ENCODE peak calls at places on chromosome 4, in nine cellular contexts. F, I, K, A, P, U, Y, C and Z are unnamed samples.
A peak's percentile ranks its signal among the peaks of the same experiment; 100 is the strongest.

GRCh38 chr4:81635747-81636146 is 164.0 kb upstream of the RASGEF1B start:
- DNase-seq in P (no peak), Y (peak; percentile 78), F (peak; percentile 80), K (no peak), A (no peak), C (no peak), I (peak; percentile 79), U (no peak), Z (no peak)

GRCh38 chr4:185872747-185873380 is 60.9 kb upstream of the SORBS2 start:
- DNase-seq in U (no peak), I (no peak), A (no peak), K (no peak), Y (no peak), C (no peak), F (no peak), P (no peak), Z (no peak)

GRCh38 chr4:150209140-150209829 is 131.0 kb downstream of the DCLK2 start:
- DNase-seq in K (no peak), I (peak; percentile 64), A (peak; percentile 58), U (peak; percentile 69), C (peak; percentile 60), P (peak; percentile 78), Y (no peak), F (peak; percentile 69), Z (no peak)

GRCh38 chr4:124804584-124804983 is 92.1 kb upstream of the ANKRD50 start:
- DNase-seq in Y (no peak), A (no peak), P (no peak), C (no peak), U (no peak), I (no peak), F (no peak), K (no peak), Z (no peak)

GRCh38 chr4:98932539-98932938 is 3.6 kb upstream of the EIF4E start:
- DNase-seq in P (no peak), U (no peak), K (no peak), Y (no peak), I (no peak), F (no peak), A (no peak), C (no peak), Z (no peak)

GRCh38 chr4:92303621-92304027 is at the start of gene GRID2:
- DNase-seq in K (no peak), Y (no peak), A (peak; percentile 75), C (peak; percentile 20), P (peak; percentile 46), U (no peak), F (no peak), I (no peak), Z (no peak)

GRCh38 chr4:185950891-185951290 is 118.1 kb upstream of the TLR3 start:
- DNase-seq in K (no peak), P (no peak), I (no peak), U (no peak), F (no peak), Y (no peak), C (no peak), A (no peak), Z (no peak)

GRCh38 chr4:89316931-89317366 is 9.3 kb upstream of the GPRIN3 start:
- DNase-seq in K (no peak), Y (no peak), I (no peak), F (no peak), A (no peak), P (no peak), U (peak; percentile 34), C (no peak), Z (no peak)

GRCh38 chr4:136831553-136831952 is 700.7 kb downstream of the PCDH18 start:
- DNase-seq in K (no peak), F (no peak), P (no peak), Y (no peak), A (no peak), C (no peak), U (peak; percentile 4), I (no peak), Z (no peak)

GRCh38 chr4:139455187-139455586 is 1.3 kb downstream of the RAB33B start:
- DNase-seq in Y (no peak), I (no peak), A (no peak), U (no peak), C (no peak), F (peak; percentile 11), K (no peak), P (no peak), Z (no peak)
- H3K27ac ChIP-seq in Y (no peak overlapping the region), I (peak overlapping the region; percentile 97), A (no peak overlapping the region), U (peak overlapping the region; percentile 99), C (peak overlapping the region; percentile 94), F (peak overlapping the region; percentile 93), K (peak overlapping the region; percentile 79), P (no peak overlapping the region), Z (no peak overlapping the region)

GRCh38 chr4:2857349-2857927 is 13.8 kb downstream of the ADD1 start:
- DNase-seq in P (no peak), F (no peak), U (no peak), K (no peak), I (no peak), Y (no peak), C (no peak), A (no peak), Z (no peak)

GRCh38 chr4:2858451-2859217 is 15.0 kb downstream of the ADD1 start:
- DNase-seq in K (no peak), Y (no peak), P (no peak), C (no peak), I (no peak), U (no peak), A (no peak), F (peak; percentile 46), Z (no peak)

GRCh38 chr4:2856266-2856665 is 12.6 kb downstream of the ADD1 start:
- DNase-seq in K (no peak), U (no peak), F (no peak), C (no peak), A (no peak), P (no peak), Y (no peak), I (no peak), Z (no peak)

GRCh38 chr4:2852481-2852881 is 8.8 kb downstream of the ADD1 start:
- DNase-seq in C (peak; percentile 70), P (no peak), Y (no peak), I (peak; percentile 51), U (no peak), K (no peak), A (no peak), F (peak; percentile 67), Z (no peak)

GRCh38 chr4:2855584-2855983 is 11.9 kb downstream of the ADD1 start:
- DNase-seq in P (no peak), A (no peak), K (no peak), F (no peak), I (no peak), Y (no peak), U (no peak), C (no peak), Z (no peak)
- H3K4me1 ChIP-seq in P (peaks cover 20% of the 10 kb centered on the region), A (peaks cover 12% of the 10 kb centered on the region), K (peaks cover 48% of the 10 kb centered on the region), F (peaks cover 34% of the 10 kb centered on the region), I (peaks cover 92% of the 10 kb centered on the region), Y (peaks cover 5% of the 10 kb centered on the region), U (peaks cover 9% of the 10 kb centered on the region), C (peaks cover 20% of the 10 kb centered on the region), Z (peaks cover 1% of the 10 kb centered on the region)

DNA sequence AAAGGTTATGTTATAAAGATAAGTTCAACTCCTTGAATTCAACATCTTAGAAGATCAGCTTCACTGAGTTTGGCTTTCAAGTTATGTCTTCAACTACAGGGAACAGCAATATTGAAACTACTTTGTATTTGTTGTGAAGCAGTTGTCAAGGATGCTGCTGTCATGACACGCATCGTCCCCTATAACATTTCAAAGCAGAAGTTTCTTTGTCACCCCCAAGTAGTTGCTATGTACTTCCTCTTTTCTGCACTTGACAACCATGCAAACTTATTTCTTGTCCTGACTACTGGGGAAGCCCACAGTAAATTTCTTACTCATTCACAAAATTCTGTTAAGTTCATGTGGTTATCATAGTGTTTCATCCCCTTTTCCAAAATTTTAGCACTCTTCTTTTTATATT is 14.3 kb downstream of the ANTXR2 start:
- DNase-seq in K (no peak), A (no peak), U (no peak), I (no peak), P (no peak), C (no peak), F (no peak), Y (no peak), Z (no peak)
- H3K4me3 ChIP-seq in K (no peak overlapping the region), A (no peak overlapping the region), U (no peak overlapping the region), I (no peak overlapping the region), P (no peak overlapping the region), C (no peak overlapping the region), F (no peak overlapping the region), Y (no peak overlapping the region), Z (no peak overlapping the region)

GRCh38 chr4:107561481-107561880 is 158.6 kb downstream of the PAPSS1 start:
- DNase-seq in U (no peak), P (no peak), A (no peak), K (no peak), I (no peak), Y (peak; percentile 34), C (no peak), F (no peak), Z (no peak)
- H3K27ac ChIP-seq in U (no peak overlapping the region), P (no peak overlapping the region), A (no peak overlapping the region), K (no peak overlapping the region), I (no peak overlapping the region), Y (no peak overlapping the region), C (no peak overlapping the region), F (no peak overlapping the region), Z (no peak overlapping the region)

GRCh38 chr4:108709234-108709633 is 53.6 kb downstream of the ETNPPL start:
- DNase-seq in K (no peak), I (no peak), P (no peak), A (no peak), U (no peak), F (no peak), Y (no peak), C (no peak), Z (no peak)
- H3K4me1 ChIP-seq in K (no peaks in the 10 kb centered on the region), I (no peaks in the 10 kb centered on the region), P (no peaks in the 10 kb centered on the region), A (no peaks in the 10 kb centered on the region), U (no peaks in the 10 kb centered on the region), F (no peaks in the 10 kb centered on the region), Y (no peaks in the 10 kb centered on the region), C (no peaks in the 10 kb centered on the region), Z (no peaks in the 10 kb centered on the region)

DNA sequence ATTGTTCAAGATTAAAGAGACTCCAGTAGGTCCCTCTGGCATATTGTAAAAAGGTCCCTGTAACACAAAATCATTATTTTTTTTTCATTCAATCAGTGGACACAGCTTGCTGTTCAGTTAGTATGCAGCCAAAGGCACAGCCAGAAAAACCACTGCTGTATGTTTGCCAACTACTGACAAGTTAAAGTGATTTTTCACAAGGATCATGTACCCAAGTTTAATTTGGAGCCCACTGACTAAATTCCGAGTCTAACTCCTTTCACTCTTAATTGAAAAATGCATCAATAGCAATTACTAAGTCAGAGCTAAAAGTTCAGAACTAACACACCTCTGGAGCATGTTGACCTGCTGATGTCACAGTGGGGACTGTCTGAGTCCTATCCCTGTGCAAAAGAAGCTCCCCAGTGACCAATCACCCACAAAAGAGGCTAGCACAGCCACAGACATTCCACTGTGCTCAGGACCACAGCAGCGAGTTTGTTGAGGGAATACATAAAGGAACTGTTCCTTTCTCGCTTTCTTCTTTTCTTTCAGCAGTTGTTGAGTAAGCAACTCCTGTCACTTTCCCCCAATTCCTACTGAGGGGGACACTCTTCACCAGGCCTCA is 60.4 kb downstream of the STX18 start:
- DNase-seq in Y (no peak), P (no peak), U (no peak), F (no peak), I (no peak), K (no peak), A (peak; percentile 12), C (no peak), Z (no peak)
- H3K4me3 ChIP-seq in Y (no peak overlapping the region), P (no peak overlapping the region), U (no peak overlapping the region), F (no peak overlapping the region), I (no peak overlapping the region), K (no peak overlapping the region), A (no peak overlapping the region), C (no peak overlapping the region), Z (no peak overlapping the region)